ENCODE peak calls at places on chromosomes 13 and 19, in eight cellular contexts. J is T-helper 9 cell; P is tibial artery; N is H9; B is midbrain; A is skeletal muscle cell; F is activated CD8-positive, alpha-beta T cell treated with anti-CD3 and anti-CD28 coated beads, Interleukin-2, amount 10 ng/mL, durations not matched to agents 7 days and 5 days; X is stromal cell of bone marrow. H is an unnamed sample.

GRCh38 chr13:59086147-59086546 is 1077.6 kb downstream of the DIAPH3 start:
- DNase-seq in J (no peak), P (no peak), N (no peak), B (no peak), A (peak; percentile 25), F (no peak), X (peak; percentile 19), H (no peak)

GRCh38 chr19:17855333-17856152 is 4.2 kb upstream of the RPL18A start:
- DNase-seq in J (peak; percentile 95), P (peak; percentile 85), N (peak; percentile 88), B (peak; percentile 85), A (no peak), F (peak; percentile 93), X (peak; percentile 22), H (peak; percentile 45)

GRCh38 chr13:113562085-113562749 is 22.3 kb upstream of the TFDP1 start:
- DNase-seq in J (no peak), P (peak; percentile 70), N (peak; percentile 87), B (peak; percentile 71), A (peak; percentile 41), F (peak; percentile 69), X (peak; percentile 28), H (peak; percentile 72)

GRCh38 chr19:6778386-6778785 is 5.9 kb downstream of the VAV1 start:
- DNase-seq in J (no peak), P (no peak), N (no peak), B (no peak), A (no peak), F (no peak), X (no peak), H (no peak)

GRCh38 chr13:43196171-43196611 is 172.8 kb downstream of the DNAJC15 start:
- DNase-seq in J (no peak), P (no peak), N (no peak), B (no peak), A (no peak), F (no peak), X (no peak), H (peak; percentile 42)

GRCh38 chr19:54616840-54617560 is 13.3 kb upstream of the LILRB1 start:
- DNase-seq in J (no peak), P (no peak), N (no peak), B (no peak), A (no peak), F (no peak), X (no peak), H (no peak)

GRCh38 chr13:75771818-75772217 is 135.7 kb downstream of the LMO7 start:
- DNase-seq in J (no peak), P (no peak), N (no peak), B (no peak), A (peak; percentile 47), F (no peak), X (peak; percentile 60), H (no peak)

GRCh38 chr19:6769006-6769637 is 1.9 kb upstream of the SH2D3A start:
- DNase-seq in J (no peak), P (no peak), N (peak; percentile 62), B (no peak), A (no peak), F (no peak), X (no peak), H (no peak)

GRCh38 chr19:31002852-31003251 is 346.4 kb downstream of the TSHZ3 start:
- DNase-seq in J (no peak), P (no peak), N (no peak), B (no peak), A (no peak), F (no peak), X (no peak), H (no peak)

GRCh38 chr13:31611214-31611613 is 128.1 kb upstream of the RXFP2 start:
- DNase-seq in J (no peak), P (no peak), N (no peak), B (no peak), A (no peak), F (no peak), X (no peak), H (no peak)

GRCh38 chr13:100301418-100301817 is 212.5 kb downstream of the PCCA start:
- DNase-seq in J (no peak), P (no peak), N (no peak), B (no peak), A (no peak), F (no peak), X (no peak), H (no peak)

GRCh38 chr19:34984287-34984686 is 15.8 kb upstream of the GRAMD1A start:
- DNase-seq in J (no peak), P (no peak), N (no peak), B (no peak), A (no peak), F (no peak), X (no peak), H (no peak)

GRCh38 chr13:76245216-76245615 is 609.1 kb downstream of the LMO7 start:
- DNase-seq in J (no peak), P (no peak), N (no peak), B (no peak), A (no peak), F (no peak), X (no peak), H (no peak)

GRCh38 chr13:113062691-113063090 is 42.9 kb upstream of the F7 start:
- DNase-seq in J (no peak), P (no peak), N (no peak), B (no peak), A (no peak), F (no peak), X (no peak), H (no peak)

GRCh38 chr13:75482070-75482819 is at the start of gene TBC1D4:
- DNase-seq in J (peak; percentile 25), P (peak; percentile 90), N (peak; percentile 92), B (peak; percentile 80), A (peak; percentile 79), F (peak; percentile 73), X (peak; percentile 81), H (peak; percentile 88)

GRCh38 chr13:29753593-29754485 is 96.6 kb downstream of the UBL3 start:
- DNase-seq in J (no peak), P (no peak), N (no peak), B (no peak), A (no peak), F (no peak), X (no peak), H (no peak)

GRCh38 chr13:36282818-36283432 is 14.7 kb downstream of the CCDC169 start:
- DNase-seq in J (no peak), P (no peak), N (no peak), B (peak; percentile 43), A (no peak), F (no peak), X (peak; percentile 26), H (peak; percentile 55)

GRCh38 chr19:49224856-49225255 is 67.3 kb downstream of the TRPM4 start:
- DNase-seq in J (no peak), P (no peak), N (peak; percentile 87), B (no peak), A (no peak), F (peak; percentile 59), X (no peak), H (no peak)

GRCh38 chr13:37599509-37599908 is 941 bp upstream of the POSTN start:
- DNase-seq in J (no peak), P (no peak), N (no peak), B (no peak), A (no peak), F (no peak), X (no peak), H (no peak)

GRCh38 chr19:47210689-47211316 is 20.2 kb downstream of the BBC3 start:
- DNase-seq in J (peak; percentile 79), P (peak; percentile 85), N (peak; percentile 78), B (peak; percentile 51), A (no peak), F (peak; percentile 90), X (peak; percentile 67), H (peak; percentile 77)

GRCh38 chr13:38703255-38703654 is 16.4 kb downstream of the FREM2 start:
- DNase-seq in J (no peak), P (no peak), N (no peak), B (no peak), A (no peak), F (no peak), X (no peak), H (no peak)

GRCh38 chr19:5553892-5554291 is 13.9 kb downstream of the TINCR start:
- DNase-seq in J (no peak), P (no peak), N (no peak), B (no peak), A (no peak), F (no peak), X (no peak), H (no peak)

GRCh38 chr13:76216729-76217128 is 580.6 kb downstream of the LMO7 start:
- DNase-seq in J (no peak), P (no peak), N (no peak), B (no peak), A (peak; percentile 58), F (no peak), X (peak; percentile 77), H (no peak)

GRCh38 chr13:40446365-40446764 is 220.1 kb downstream of the FOXO1 start:
- DNase-seq in J (no peak), P (no peak), N (no peak), B (no peak), A (no peak), F (no peak), X (peak; percentile 44), H (no peak)

GRCh38 chr13:98648141-98648540 is 71.2 kb upstream of the STK24 start:
- DNase-seq in J (no peak), P (no peak), N (no peak), B (no peak), A (no peak), F (no peak), X (no peak), H (no peak)

GRCh38 chr13:98207411-98207810 is 30.3 kb upstream of the RNF113B start:
- DNase-seq in J (no peak), P (no peak), N (no peak), B (no peak), A (no peak), F (no peak), X (no peak), H (no peak)

GRCh38 chr19:29596080-29596479 is 10.0 kb upstream of the POP4 start:
- DNase-seq in J (no peak), P (peak; percentile 13), N (no peak), B (no peak), A (no peak), F (no peak), X (no peak), H (no peak)

GRCh38 chr19:49609499-49610092 is 18.6 kb downstream of the PRR12 start:
- DNase-seq in J (no peak), P (no peak), N (no peak), B (no peak), A (no peak), F (no peak), X (no peak), H (no peak)

GRCh38 chr13:43905435-43906031 is 25.8 kb downstream of the LACC1 start:
- DNase-seq in J (no peak), P (no peak), N (no peak), B (peak; percentile 85), A (no peak), F (peak; percentile 48), X (peak; percentile 55), H (peak; percentile 93)